ENCODE peak calls at places on chromosomes 12 and 14, in four cellular contexts. G, K, T and O are unnamed samples.

GRCh38 chr12:113359133-113359938 is 949 bp downstream of the PLBD2 start:
- DNase-seq in G (no peak), T (peak), K (no peak), O (no peak)

GRCh38 chr14:20331048-20331613 is 1.9 kb downstream of the CCNB1IP1 start:
- DNase-seq in G (no peak), K (no peak), T (no peak), O (no peak)

GRCh38 chr12:104750061-104750460 is 208.0 kb downstream of the SLC41A2 start:
- DNase-seq in T (no peak), K (no peak), G (peak), O (peak)

GRCh38 chr12:4268549-4269181 is 4.9 kb upstream of the CCND2 start:
- DNase-seq in G (no peak), K (no peak), T (peak), O (no peak)

GRCh38 chr14:23776296-23776695 is 140.1 kb downstream of the DHRS2 start:
- DNase-seq in K (no peak), T (no peak), G (no peak), O (no peak)

GRCh38 chr14:102757646-102758045 is 19.6 kb upstream of the TRAF3 start:
- DNase-seq in K (no peak), G (no peak), T (no peak), O (no peak)

GRCh38 chr12:124557518-124558223 is 9.7 kb downstream of the NCOR2 start:
- DNase-seq in T (no peak), G (no peak), K (no peak), O (no peak)

GRCh38 chr14:60805881-60806569 is 71.5 kb downstream of the MNAT1 start:
- DNase-seq in G (peak), T (no peak), K (peak), O (peak)

GRCh38 chr12:89389755-89390661 is 37.7 kb upstream of the DUSP6 start:
- DNase-seq in K (no peak), G (no peak), T (peak), O (no peak)

GRCh38 chr12:88391556-88391955 is 188.7 kb downstream of the KITLG start:
- DNase-seq in G (peak), K (peak), T (no peak), O (peak)

GRCh38 chr14:36524220-36524837 is 4.3 kb upstream of the NKX2-1 start:
- DNase-seq in G (no peak), K (no peak), T (no peak), O (no peak)

GRCh38 chr14:35402323-35403084 is 2.0 kb downstream of the NFKBIA start:
- DNase-seq in K (peak), G (no peak), T (peak), O (no peak)

GRCh38 chr12:4985820-4986219 is 57.9 kb upstream of the KCNA5 start:
- DNase-seq in K (no peak), G (no peak), T (no peak), O (no peak)

GRCh38 chr14:54691525-54692260 is 124.8 kb downstream of the SAMD4A start:
- DNase-seq in K (peak), T (peak), G (no peak), O (no peak)

GRCh38 chr14:94458558-94459200 is 6.1 kb upstream of the SERPINA11 start:
- DNase-seq in G (no peak), T (no peak), K (no peak), O (no peak)

DNA sequence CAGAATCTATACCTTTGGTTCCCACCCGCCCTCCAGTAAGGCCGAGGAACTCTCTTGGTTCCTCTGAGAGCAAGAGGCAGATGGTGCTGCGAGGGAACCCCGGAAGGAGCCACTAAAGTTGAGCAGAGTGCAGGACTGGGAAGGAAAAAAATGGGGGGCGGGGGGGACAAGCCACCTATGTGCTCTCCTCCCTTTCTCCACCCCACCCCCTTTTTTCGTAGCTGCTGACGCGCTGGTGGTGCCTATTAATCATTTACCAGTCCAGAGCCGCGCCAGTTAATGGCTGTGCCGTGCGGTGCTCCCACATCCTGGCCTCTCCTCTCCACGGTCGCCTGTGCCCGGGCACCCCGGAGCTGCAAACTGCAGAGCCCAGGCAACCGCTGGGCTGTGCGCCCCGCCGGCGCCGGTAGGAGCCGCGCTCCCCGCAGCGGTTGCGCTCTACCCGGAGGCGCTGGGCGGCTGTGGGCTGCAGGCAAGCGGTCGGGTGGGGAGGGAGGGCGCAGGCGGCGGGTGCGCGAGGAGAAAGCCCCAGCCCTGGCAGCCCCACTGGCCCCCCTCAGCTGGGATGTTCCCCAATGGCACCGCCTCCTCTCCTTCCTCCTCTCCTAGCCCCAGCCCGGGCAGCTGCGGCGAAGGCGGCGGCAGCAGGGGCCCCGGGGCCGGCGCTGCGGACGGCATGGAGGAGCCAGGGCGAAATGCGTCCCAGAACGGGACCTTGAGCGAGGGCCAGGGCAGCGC is 1.3 kb downstream of the SSTR1 start:
- DNase-seq in G (peak), K (no peak), T (peak), O (no peak)
- TF ChIP-seq CTCF in G (peak), K (no peak), T (no peak), O (peak)

DNA sequence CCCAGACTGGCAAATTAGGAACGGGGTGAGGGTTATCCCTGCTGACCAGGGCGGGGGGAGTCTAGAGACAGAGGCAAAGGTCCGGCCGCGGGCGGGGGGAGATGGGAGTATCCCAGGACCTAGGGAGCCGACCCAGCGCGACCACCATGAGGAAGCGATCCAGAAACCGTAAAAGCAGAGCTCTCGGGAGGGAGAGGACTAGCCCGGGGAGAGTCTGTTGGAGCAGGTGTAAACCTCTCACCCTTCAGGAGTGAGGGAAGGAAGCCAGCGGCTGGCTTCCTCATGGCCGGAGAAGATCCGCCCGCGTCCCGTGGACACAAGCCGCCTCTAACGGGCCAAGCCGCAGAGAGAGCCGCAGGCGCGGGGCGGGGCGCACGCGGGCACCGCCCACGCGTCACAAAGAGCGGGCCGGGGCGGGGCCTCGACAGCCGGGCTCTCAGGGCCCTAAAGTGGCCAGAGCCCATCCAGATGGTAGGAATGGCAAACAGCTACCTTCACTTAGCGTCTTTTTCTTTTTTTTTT is at the start of gene ACRBP:
- DNase-seq in G (no peak), T (peak), K (no peak), O (no peak)
- H3K4me3 ChIP-seq in G (no peak), T (peak), K (no peak), O (peak)

GRCh38 chr12:128075332-128075731 is 191.6 kb upstream of the TMEM132C start:
- DNase-seq in K (no peak), T (peak), G (no peak), O (no peak)

GRCh38 chr12:128073937-128074336 is 193.0 kb upstream of the TMEM132C start:
- DNase-seq in K (no peak), G (no peak), T (peak), O (no peak)

GRCh38 chr12:128068211-128068610 is 198.8 kb upstream of the TMEM132C start:
- DNase-seq in K (no peak), G (no peak), T (no peak), O (no peak)

GRCh38 chr12:128069359-128069997 is 197.5 kb upstream of the TMEM132C start:
- DNase-seq in K (peak), T (peak), G (peak), O (no peak)
- TF ChIP-seq CTCF in K (peak), T (peak), G (peak), O (peak)

DNA sequence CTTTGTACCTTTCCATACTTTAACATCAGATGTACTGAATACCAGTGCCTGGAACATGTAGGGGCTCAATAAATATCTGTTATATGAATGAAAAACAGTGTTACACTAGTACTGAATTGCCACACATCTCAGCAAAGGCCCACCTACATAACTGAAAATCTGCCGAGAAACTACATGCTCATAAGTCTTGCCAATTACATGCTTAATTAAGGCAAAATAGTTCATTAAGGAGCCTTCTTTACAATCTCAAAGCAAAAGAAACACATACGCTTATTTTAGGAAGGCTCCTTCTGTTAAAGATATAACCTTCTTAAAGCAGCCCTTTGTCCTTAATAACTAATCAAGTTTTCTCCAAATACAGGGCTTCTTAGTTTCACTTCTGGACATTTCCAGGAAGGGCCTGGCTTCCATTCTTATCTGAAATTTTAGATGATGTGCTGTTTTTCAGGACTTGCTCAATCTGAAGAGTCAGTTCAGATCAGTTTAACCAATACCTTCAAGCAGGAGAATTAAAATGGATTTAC is 11.5 kb downstream of the LIMA1 start:
- DNase-seq in T (no peak), K (no peak), G (no peak), O (no peak)
- H3K4me3 ChIP-seq in T (no peak), K (peak), G (no peak), O (peak)

GRCh38 chr14:92356677-92357076 is 33.7 kb downstream of the SLC24A4 start:
- DNase-seq in T (no peak), G (no peak), K (no peak), O (no peak)

GRCh38 chr14:92348154-92348553 is 25.2 kb downstream of the SLC24A4 start:
- DNase-seq in K (no peak), G (no peak), T (peak), O (no peak)

GRCh38 chr14:92351750-92352149 is 28.8 kb downstream of the SLC24A4 start:
- DNase-seq in K (no peak), T (no peak), G (no peak), O (no peak)

GRCh38 chr14:92353447-92353846 is 30.5 kb downstream of the SLC24A4 start:
- DNase-seq in K (peak), G (no peak), T (no peak), O (no peak)

GRCh38 chr14:92352158-92352985 is 29.4 kb downstream of the SLC24A4 start:
- DNase-seq in G (no peak), T (no peak), K (peak), O (no peak)
- TF ChIP-seq CTCF in G (peak), T (no peak), K (peak), O (peak)

DNA sequence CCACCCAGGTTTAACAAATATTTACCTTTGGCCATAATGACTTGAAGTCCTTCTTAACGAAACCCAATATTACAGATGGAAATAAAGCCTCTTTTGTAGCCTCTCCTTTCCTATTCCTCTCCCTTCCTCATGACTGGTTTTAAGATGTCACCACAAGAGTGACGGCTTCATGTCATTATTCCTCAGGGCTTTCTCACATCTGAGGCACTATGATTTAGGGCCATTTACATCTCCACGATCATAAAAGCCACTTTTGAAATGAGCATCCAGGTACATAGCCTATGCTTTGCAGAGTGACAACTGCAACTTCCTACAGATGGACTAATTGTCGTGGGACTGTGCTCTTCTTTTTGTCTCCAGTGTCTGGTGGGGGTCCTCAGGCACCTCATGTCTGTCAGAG is 32.3 kb upstream of the DACT1 start:
- DNase-seq in T (no peak), G (no peak), K (no peak), O (no peak)
- H3K4me3 ChIP-seq in T (no peak), G (no peak), K (no peak), O (no peak)

DNA sequence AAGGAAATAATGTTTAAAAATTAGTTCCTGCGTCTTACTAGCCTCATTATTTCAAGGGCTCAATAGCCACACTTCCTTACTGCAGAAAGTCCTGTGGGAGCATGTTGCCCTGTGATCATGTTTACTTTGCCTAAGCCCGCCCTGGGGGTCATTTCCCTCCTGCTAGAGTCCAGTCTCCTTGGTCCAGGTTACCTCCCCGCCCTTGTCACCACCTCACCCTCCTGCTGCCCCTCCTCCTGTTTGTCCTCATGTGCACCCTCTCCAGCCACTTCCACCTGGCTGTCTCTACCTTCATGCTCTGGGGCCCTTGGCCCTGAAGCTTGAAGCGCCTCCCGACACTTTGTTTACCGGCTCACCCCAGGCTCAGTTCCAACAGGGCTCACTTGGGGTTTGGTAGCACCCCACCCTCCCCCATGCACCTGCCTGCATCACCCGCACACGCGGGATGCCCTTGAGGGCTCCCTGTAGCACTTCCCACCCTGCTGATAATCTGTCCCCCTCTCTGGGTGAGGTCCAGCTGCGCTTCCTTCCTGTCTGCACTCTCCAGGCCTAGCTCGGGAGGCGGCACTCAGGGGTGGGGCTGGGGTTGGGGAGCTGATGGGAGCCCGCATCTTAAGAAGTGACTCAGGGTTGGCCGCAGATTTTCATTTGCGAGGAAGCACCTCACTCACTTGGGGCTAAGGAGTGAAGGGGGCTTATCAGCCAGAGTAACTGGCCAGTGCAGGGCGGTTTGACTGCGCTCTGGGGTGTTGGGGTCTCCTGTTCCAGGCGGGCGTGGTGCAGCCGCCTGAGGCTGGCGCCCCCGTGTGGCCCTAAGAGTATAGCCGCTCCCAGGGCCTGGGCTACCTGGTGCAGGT is 40.1 kb downstream of the SMIM41 start:
- DNase-seq in T (peak), G (no peak), K (no peak), O (no peak)
- TF ChIP-seq CTCF in T (peak), G (peak), K (peak), O (peak)

GRCh38 chr12:92138144-92138543 is 7.5 kb downstream of the BTG1 start:
- DNase-seq in K (peak), T (no peak), G (no peak), O (no peak)
- H3K4me3 ChIP-seq in K (no peak), T (no peak), G (no peak), O (no peak)